ENCODE peak calls at places on chromosomes 4 and X, in seven cellular contexts. V is left ventricle myocardium inferior; T is NT2/D1; I is nephron progenitor cell; J is KBM-7; K is iPS-NIHi11; X is stimulated activated naive CD8-positive, alpha-beta T cell treated with anti-CD3 and anti-CD28 coated beads, Interleukin-15, Interleukin-2, amounts not matched to agents 100 U/mL and 50 U/mL, for 24 hours. G is an unnamed sample.

GRCh38 chr4:139555073-139555704 is 830 bp downstream of the SETD7 start:
- DNase-seq in V (peak), T (no peak), I (peak), J (peak), K (peak), X (peak), G (peak)

GRCh38 chrX:154444001-154444754 is at the start of gene FAM50A:
- DNase-seq in V (peak), T (no peak), I (peak), J (no peak), K (peak), X (peak), G (peak)

GRCh38 chrX:56232221-56233082 is at the start of gene KLF8:
- DNase-seq in V (peak), T (peak), I (peak), J (peak), K (peak), X (peak), G (no peak)

GRCh38 chr4:14529653-14530052 is 472.6 kb upstream of the CPEB2 start:
- DNase-seq in V (no peak), T (peak), I (no peak), J (peak), K (peak), X (no peak), G (no peak)

GRCh38 chrX:1416965-1417760 is 25.2 kb upstream of the SLC25A6 start:
- DNase-seq in V (no peak), T (no peak), I (no peak), J (no peak), K (no peak), X (no peak), G (no peak)

GRCh38 chr4:38601916-38602291 is 62.1 kb upstream of the KLF3 start:
- DNase-seq in V (no peak), T (no peak), I (no peak), J (no peak), K (no peak), X (no peak), G (no peak)

GRCh38 chr4:158667651-158668198 is 4.0 kb downstream of the C4orf46 start:
- DNase-seq in V (no peak), T (no peak), I (peak), J (peak), K (peak), X (peak), G (no peak)

GRCh38 chrX:18654873-18655836 is 16.8 kb downstream of the RS1 start:
- DNase-seq in V (no peak), T (no peak), I (no peak), J (no peak), K (no peak), X (no peak), G (no peak)

GRCh38 chr4:7950301-7951092 is 10.8 kb upstream of the AFAP1 start:
- DNase-seq in V (no peak), T (no peak), I (no peak), J (no peak), K (no peak), X (no peak), G (no peak)

GRCh38 chr4:153341575-153342090 is 2.9 kb upstream of the MND1 start:
- DNase-seq in V (no peak), T (no peak), I (no peak), J (peak), K (no peak), X (no peak), G (no peak)

GRCh38 chrX:113274801-113275200 is 434.2 kb upstream of the AMOT start:
- DNase-seq in V (no peak), T (no peak), I (no peak), J (peak), K (no peak), X (no peak), G (no peak)

GRCh38 chr4:19494958-19495357 is 756.7 kb upstream of the SLIT2 start:
- DNase-seq in V (no peak), T (no peak), I (no peak), J (no peak), K (no peak), X (no peak), G (no peak)

GRCh38 chr4:83546796-83547195 is 10.9 kb downstream of the GPAT3 start:
- DNase-seq in V (no peak), T (no peak), I (no peak), J (no peak), K (no peak), X (no peak), G (no peak)

GRCh38 chrX:11212741-11213140 is 80.5 kb upstream of the AMELX start:
- DNase-seq in V (no peak), T (no peak), I (no peak), J (no peak), K (peak), X (no peak), G (no peak)

GRCh38 chrX:81202413-81202794 is 502 bp downstream of the SH3BGRL start:
- DNase-seq in V (no peak), T (no peak), I (no peak), J (no peak), K (no peak), X (no peak), G (no peak)

GRCh38 chr4:185820119-185821028 is 8.4 kb upstream of the SORBS2 start:
- DNase-seq in V (no peak), T (no peak), I (no peak), J (no peak), K (no peak), X (no peak), G (no peak)

GRCh38 chr4:21827575-21827974 is 121.0 kb downstream of the KCNIP4 start:
- DNase-seq in V (no peak), T (no peak), I (no peak), J (no peak), K (no peak), X (no peak), G (no peak)

GRCh38 chrX:78643106-78643505 is 16.0 kb downstream of the RTL3 start:
- DNase-seq in V (no peak), T (no peak), I (no peak), J (no peak), K (no peak), X (no peak), G (no peak)

GRCh38 chr4:114921790-114922581 is 191.4 kb downstream of the NDST4 start:
- DNase-seq in V (no peak), T (no peak), I (no peak), J (peak), K (no peak), X (no peak), G (no peak)

GRCh38 chrX:75155830-75156525 is at the start of gene ABCB7:
- DNase-seq in V (peak), T (peak), I (peak), J (peak), K (peak), X (peak), G (peak)

GRCh38 chr4:74376888-74377483 is 12.0 kb downstream of the EREG start:
- DNase-seq in V (no peak), T (no peak), I (no peak), J (peak), K (peak), X (no peak), G (no peak)

GRCh38 chrX:45602151-45602550 is 401.5 kb upstream of the DIPK2B start:
- DNase-seq in V (no peak), T (no peak), I (no peak), J (no peak), K (no peak), X (no peak), G (no peak)

GRCh38 chr4:172698256-172698655 is 470.4 kb upstream of the GALNT7 start:
- DNase-seq in V (no peak), T (no peak), I (no peak), J (no peak), K (no peak), X (no peak), G (no peak)

GRCh38 chrX:55754861-55755294 is 37.3 kb downstream of the RRAGB start:
- DNase-seq in V (no peak), T (no peak), I (no peak), J (no peak), K (no peak), X (no peak), G (no peak)

GRCh38 chr4:113823291-113823659 is 61.7 kb upstream of the CAMK2D start:
- DNase-seq in V (no peak), T (no peak), I (no peak), J (no peak), K (no peak), X (no peak), G (no peak)

GRCh38 chrX:49664824-49665223 is 31.0 kb downstream of the PAGE1 start:
- DNase-seq in V (no peak), T (no peak), I (no peak), J (no peak), K (no peak), X (no peak), G (no peak)

GRCh38 chr4:141102367-141102766 is 30.9 kb downstream of the RNF150 start:
- DNase-seq in V (no peak), T (no peak), I (no peak), J (no peak), K (no peak), X (no peak), G (no peak)

GRCh38 chr4:125277827-125278226 is 36.9 kb upstream of the FAT4 start:
- DNase-seq in V (no peak), T (no peak), I (no peak), J (no peak), K (no peak), X (no peak), G (no peak)

G was measured in stimulated activated effector memory CD8-positive, alpha-beta T cell treated with anti-CD3 and anti-CD28 coated beads, Interleukin-12 subunit alpha, Interleukin-12 subunit beta, amount 100 ng/mL, for 72 hours.